ENCODE peak calls at places on chromosomes 5 and 9, in six cellular contexts. N is mucosa of descending colon, F is retinal pigment epithelial cell, C is left lung, E is A549, X is tibial artery. A is an unnamed sample.

GRCh38 chr9:29393064-29393463 is 1819.8 kb upstream of the C9orf72 start:
- DNase-seq in N (no peak), F (no peak), C (no peak), E (no peak), X (no peak), A (no peak)

GRCh38 chr9:4798281-4798680 is 5.5 kb downstream of the RCL1 start:
- DNase-seq in N (no peak), F (no peak), C (no peak), E (no peak), X (no peak), A (no peak)

GRCh38 chr9:34158362-34158869 is 20.4 kb upstream of the UBAP1 start:
- DNase-seq in N (no peak), F (peak), C (peak), E (peak), X (no peak), A (no peak)

GRCh38 chr9:105330755-105331154 is 86.3 kb downstream of the SLC44A1 start:
- DNase-seq in N (no peak), F (no peak), C (no peak), E (no peak), X (no peak), A (no peak)

GRCh38 chr5:130479045-130479804 is 575.0 kb downstream of the CHSY3 start:
- DNase-seq in N (no peak), F (no peak), C (no peak), E (no peak), X (no peak), A (no peak)

GRCh38 chr5:167802755-167803431 is 488.6 kb upstream of the WWC1 start:
- DNase-seq in N (no peak), F (no peak), C (no peak), E (no peak), X (no peak), A (no peak)

GRCh38 chr5:149924481-149924880 is 20.1 kb downstream of the PDE6A start:
- DNase-seq in N (no peak), F (no peak), C (no peak), E (no peak), X (no peak), A (peak)

GRCh38 chr5:149337746-149338145 is 7.6 kb upstream of the GRPEL2 start:
- DNase-seq in N (no peak), F (no peak), C (no peak), E (no peak), X (no peak), A (no peak)

GRCh38 chr5:65722575-65723424 is 795 bp downstream of the NLN start:
- DNase-seq in N (no peak), F (no peak), C (no peak), E (peak), X (no peak), A (no peak)

GRCh38 chr5:9852686-9853085 is 222.5 kb upstream of the TAS2R1 start:
- DNase-seq in N (no peak), F (no peak), C (no peak), E (no peak), X (no peak), A (no peak)

GRCh38 chr9:125427556-125427955 is 165.9 kb downstream of the GAPVD1 start:
- DNase-seq in N (no peak), F (no peak), C (no peak), E (no peak), X (no peak), A (no peak)

GRCh38 chr9:114387678-114388431 is at the start of gene AKNA:
- DNase-seq in N (peak), F (no peak), C (peak), E (no peak), X (peak), A (no peak)

GRCh38 chr9:29475471-29475870 is 1902.2 kb upstream of the C9orf72 start:
- DNase-seq in N (no peak), F (peak), C (no peak), E (no peak), X (no peak), A (no peak)

GRCh38 chr9:123523828-123524227 is 167.8 kb downstream of the CRB2 start:
- DNase-seq in N (no peak), F (no peak), C (no peak), E (no peak), X (no peak), A (no peak)

GRCh38 chr9:126984969-126985368 is 70.4 kb downstream of the RALGPS1 start:
- DNase-seq in N (peak), F (no peak), C (no peak), E (peak), X (no peak), A (no peak)

GRCh38 chr9:35470894-35471293 is 19.0 kb upstream of the RUSC2 start:
- DNase-seq in N (no peak), F (no peak), C (no peak), E (peak), X (peak), A (no peak)

GRCh38 chr9:32289756-32290155 is 94.7 kb upstream of the ACO1 start:
- DNase-seq in N (no peak), F (no peak), C (no peak), E (no peak), X (no peak), A (no peak)

GRCh38 chr9:16154570-16155078 is 601.8 kb downstream of the CCDC171 start:
- DNase-seq in N (peak), F (no peak), C (no peak), E (peak), X (no peak), A (no peak)

GRCh38 chr9:5799314-5799713 is 33.6 kb downstream of the ERMP1 start:
- DNase-seq in N (no peak), F (no peak), C (no peak), E (peak), X (no peak), A (peak)

GRCh38 chr5:167743685-167744084 is 547.8 kb upstream of the WWC1 start:
- DNase-seq in N (no peak), F (peak), C (no peak), E (no peak), X (no peak), A (no peak)

GRCh38 chr5:73867344-73868335 is 241.6 kb downstream of the ARHGEF28 start:
- DNase-seq in N (no peak), F (no peak), C (no peak), E (peak), X (no peak), A (peak)

GRCh38 chr5:175814676-175815075 is 56.7 kb upstream of the CPLX2 start:
- DNase-seq in N (no peak), F (no peak), C (peak), E (peak), X (no peak), A (peak)

GRCh38 chr9:135522137-135522877 is 1.1 kb downstream of the LCN1 start:
- DNase-seq in N (no peak), F (no peak), C (no peak), E (no peak), X (peak), A (no peak)

GRCh38 chr5:151085517-151086031 is 4.7 kb upstream of the TNIP1 start:
- DNase-seq in N (peak), F (no peak), C (peak), E (peak), X (no peak), A (no peak)

GRCh38 chr9:100602302-100602930 is 24.5 kb downstream of the CAVIN4 start:
- DNase-seq in N (no peak), F (no peak), C (no peak), E (peak), X (no peak), A (peak)

GRCh38 chr5:133882107-133882695 is 86.2 kb downstream of the C5orf15 start:
- DNase-seq in N (no peak), F (no peak), C (no peak), E (no peak), X (no peak), A (no peak)

GRCh38 chr5:164203581-164204225 is 698.3 kb downstream of the MAT2B start:
- DNase-seq in N (no peak), F (no peak), C (no peak), E (no peak), X (no peak), A (no peak)

GRCh38 chr5:43165323-43165722 is 26.7 kb upstream of the NIM1K start:
- DNase-seq in N (no peak), F (no peak), C (no peak), E (no peak), X (no peak), A (no peak)

DNA sequence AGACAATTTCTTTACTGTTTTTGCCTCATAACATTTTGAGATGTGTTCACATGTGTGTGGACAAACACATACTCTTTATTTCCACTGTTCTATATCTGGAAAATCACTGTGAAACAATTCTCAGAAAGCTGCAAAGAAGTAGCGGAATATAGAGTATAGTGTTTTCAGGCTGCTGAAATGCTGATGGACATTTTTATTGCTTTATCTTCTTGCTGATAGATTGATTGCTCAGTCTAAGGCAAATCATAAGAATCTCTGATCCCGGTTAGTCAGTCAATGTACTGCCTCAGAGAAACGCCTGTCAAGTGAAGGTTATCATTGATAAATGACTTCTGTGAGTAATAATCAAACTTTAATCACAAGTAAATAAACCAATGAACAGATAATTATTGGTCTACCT is 364.9 kb upstream of the CTNND2 start:
- DNase-seq in N (no peak), F (no peak), C (no peak), E (no peak), X (no peak), A (no peak)
- TF ChIP-seq CTCF in N (no peak), F (no peak), C (no peak), E (no peak), X (no peak), A (no peak)

DNA sequence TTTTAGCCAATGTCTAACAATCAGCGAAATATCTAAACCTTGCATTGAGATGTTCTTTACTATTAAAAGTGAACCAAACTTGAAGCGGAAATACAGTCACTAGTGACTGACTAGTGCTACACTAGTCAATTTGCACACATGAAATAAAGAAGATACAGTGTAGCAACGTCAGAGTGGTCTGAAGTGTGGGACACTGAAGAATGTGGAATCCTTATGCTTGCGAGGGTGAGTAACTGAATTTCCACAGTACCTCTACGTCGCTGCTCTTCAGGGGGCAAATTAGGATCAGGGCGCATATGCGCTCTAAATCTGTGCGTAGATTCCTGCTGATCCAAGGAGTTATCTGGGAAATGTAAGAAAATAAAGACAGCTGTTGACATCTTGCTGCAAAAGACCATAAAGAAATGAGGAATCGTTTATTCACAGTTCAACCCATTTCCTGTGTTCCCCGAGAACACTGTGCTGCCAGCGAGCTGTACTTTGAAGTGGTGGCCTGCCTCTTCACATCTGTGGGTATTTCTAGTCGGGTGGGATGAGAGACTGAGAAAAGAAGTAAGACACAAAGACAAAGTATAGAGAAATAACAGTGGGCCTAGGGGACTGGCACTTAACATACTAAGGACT is 39.8 kb upstream of the FLT4 start:
- DNase-seq in N (no peak), F (no peak), C (no peak), E (no peak), X (no peak), A (no peak)
- H3K4me3 ChIP-seq in N (no peak), F (no peak), C (no peak), E (no peak), X (no peak), A (no peak)

GRCh38 chr9:1837453-1838084 is 177.6 kb upstream of the SMARCA2 start:
- DNase-seq in N (no peak), F (no peak), C (no peak), E (peak), X (no peak), A (peak)
- TF ChIP-seq CTCF in N (no peak), F (peak), C (no peak), E (peak), X (peak), A (peak)

GRCh38 chr5:138033916-138034315 is 1.0 kb upstream of the FAM13B start:
- DNase-seq in N (no peak), F (no peak), C (no peak), E (no peak), X (no peak), A (no peak)

GRCh38 chr5:138032572-138033274 is at the start of gene FAM13B:
- DNase-seq in N (peak), F (no peak), C (peak), E (peak), X (peak), A (no peak)

GRCh38 chr5:138033275-138033808 is 463 bp upstream of the FAM13B start:
- DNase-seq in N (no peak), F (no peak), C (no peak), E (no peak), X (no peak), A (no peak)

GRCh38 chr5:138029944-138030343 is 2.9 kb downstream of the FAM13B start:
- DNase-seq in N (no peak), F (no peak), C (no peak), E (no peak), X (no peak), A (no peak)

DNA sequence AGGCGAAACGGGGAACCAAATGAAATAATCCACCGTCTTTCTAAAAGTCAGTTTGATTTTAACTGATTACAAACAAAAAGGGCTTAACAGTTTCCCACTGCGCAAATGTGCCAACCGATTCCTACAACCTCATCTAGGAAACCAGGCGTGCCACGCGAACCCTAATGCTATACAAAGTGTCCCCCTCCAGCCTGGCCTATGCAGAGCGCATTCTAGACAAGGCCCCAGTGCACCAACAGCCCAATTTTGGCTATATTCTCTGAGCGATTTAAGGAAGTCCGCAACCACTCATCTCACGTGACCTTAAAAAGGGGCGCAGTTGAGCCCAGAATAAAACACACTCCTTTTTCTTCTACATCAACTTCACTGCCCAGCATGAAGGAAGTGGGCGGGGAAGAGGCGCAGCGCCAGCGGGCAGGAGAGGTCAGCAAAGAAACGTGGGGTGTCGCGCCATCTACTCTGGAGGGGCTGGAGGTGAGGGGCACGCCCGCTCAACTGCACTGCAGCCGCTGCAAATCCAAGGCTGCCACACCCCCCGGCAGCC is 779 bp downstream of the FAM13B start:
- DNase-seq in N (peak), F (no peak), C (peak), E (no peak), X (peak), A (no peak)
- H3K4me3 ChIP-seq in N (peak), F (peak), C (peak), E (peak), X (peak), A (peak)

DNA sequence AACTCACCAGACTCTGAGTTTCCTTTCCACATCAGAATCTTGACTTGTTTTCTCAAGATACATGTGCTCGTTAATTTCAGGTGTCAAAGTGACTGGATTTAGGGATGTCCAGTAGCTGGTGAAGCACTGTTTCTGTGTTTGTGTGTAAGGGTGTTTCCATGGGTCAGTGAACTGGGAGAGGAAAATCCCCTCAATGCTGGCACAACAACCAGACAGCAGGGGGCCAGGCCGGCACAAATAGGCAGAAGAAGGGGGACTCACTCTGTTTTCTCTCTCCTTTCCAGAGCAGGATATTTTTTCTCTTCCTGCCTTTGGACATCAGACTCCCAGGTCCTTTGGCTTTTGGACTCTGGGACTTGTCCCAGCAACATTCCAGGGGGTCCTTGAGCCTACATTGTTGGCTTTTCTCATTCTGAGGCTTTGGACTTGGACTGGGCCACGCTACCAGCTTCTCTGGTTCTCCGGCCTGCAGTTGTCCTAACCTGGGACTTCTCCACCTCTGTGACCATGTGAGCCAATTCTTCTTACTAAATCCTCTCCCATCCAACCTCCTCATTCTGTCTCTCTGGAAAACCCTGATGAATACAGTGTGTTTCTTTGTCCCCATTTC is 144.0 kb downstream of the CAAP1 start:
- DNase-seq in N (no peak), F (no peak), C (no peak), E (no peak), X (no peak), A (no peak)
- TF ChIP-seq CTCF in N (no peak), F (peak), C (no peak), E (no peak), X (no peak), A (peak)

A was measured in HFF-Myc.